ENCODE peak calls at places on chromosome 6, in six cellular contexts. B is KG1, D is WTC11, G is NCI-H345, Q is NCI-H2171 treated with DMSO at 0.1 percent for 48 hours, H is M059J. P is an unnamed sample.

GRCh38 chr6:340991-341827 is 48.9 kb downstream of the DUSP22 start:
- DNase-seq in B (no peak), D (no peak), G (no peak), Q (no peak), H (no peak), P (no peak)

GRCh38 chr6:89313006-89313405 is 2.1 kb downstream of the GABRR2 start:
- DNase-seq in B (no peak), D (no peak), G (peak), Q (peak), H (peak), P (no peak)

GRCh38 chr6:142823579-142823902 is 121.4 kb downstream of the HIVEP2 start:
- DNase-seq in B (no peak), D (no peak), G (no peak), Q (no peak), H (no peak), P (no peak)

GRCh38 chr6:87755697-87756671 is 54.0 kb upstream of the AKIRIN2 start:
- DNase-seq in B (no peak), D (no peak), G (no peak), Q (no peak), H (peak), P (no peak)

GRCh38 chr6:157753291-157753690 is 69.8 kb upstream of the SNX9 start:
- DNase-seq in B (no peak), D (no peak), G (no peak), Q (no peak), H (peak), P (no peak)

GRCh38 chr6:139239137-139239536 is 52.7 kb downstream of the TXLNB start:
- DNase-seq in B (no peak), D (no peak), G (no peak), Q (no peak), H (no peak), P (no peak)

GRCh38 chr6:12941422-12941821 is 224.9 kb downstream of the PHACTR1 start:
- DNase-seq in B (peak), D (no peak), G (no peak), Q (no peak), H (peak), P (no peak)

GRCh38 chr6:93418448-93419303 is 683 bp downstream of the EPHA7 start:
- DNase-seq in B (no peak), D (peak), G (peak), Q (peak), H (no peak), P (peak)

GRCh38 chr6:144145546-144145945 is 4.8 kb upstream of the STX11 start:
- DNase-seq in B (no peak), D (no peak), G (no peak), Q (no peak), H (peak), P (no peak)

GRCh38 chr6:90978046-90978445 is 391.2 kb upstream of the MAP3K7 start:
- DNase-seq in B (no peak), D (no peak), G (no peak), Q (no peak), H (no peak), P (no peak)

P was measured in NCI-H2227 treated with DMSO at 0.1 percent for 48 hours.